ENCODE peak calls at places on chromosomes 4 and X, in four cellular contexts. G is upper lobe of left lung; I is IMR-90; T is stimulated activated naive B cell treated with anti-CD40 and anti-IgM and Interleukin-4, amounts not matched to agents 10 μg/mL and 1 μg/mL and 100 μg/mL, for 72 hours. S is an unnamed sample.

GRCh38 chr4:4791299-4791798 is 68.1 kb upstream of the MSX1 start:
- DNase-seq in G (no peak), I (peak), T (no peak), S (no peak)

GRCh38 chr4:78720994-78721677 is 55.0 kb upstream of the BMP2K start:
- DNase-seq in G (no peak), I (no peak), T (peak), S (no peak)

GRCh38 chr4:150381026-150381425 is 200.9 kb upstream of the MAB21L2 start:
- DNase-seq in G (no peak), I (no peak), T (no peak), S (no peak)

GRCh38 chrX:53654378-53654777 is 32.1 kb downstream of the HUWE1 start:
- DNase-seq in G (no peak), I (peak), T (no peak), S (no peak)

GRCh38 chr4:3263053-3263958 is 14.3 kb downstream of the MSANTD1 start:
- DNase-seq in G (peak), I (no peak), T (no peak), S (no peak)

GRCh38 chrX:723781-724180 is 93.2 kb downstream of the SHOX start:
- DNase-seq in G (no peak), I (no peak), T (no peak), S (no peak)

GRCh38 chr4:76240236-76240635 is 11.3 kb upstream of the FAM47E start:
- DNase-seq in G (no peak), I (no peak), T (no peak), S (no peak)

GRCh38 chr4:86034616-86035015 is 325.2 kb downstream of the MAPK10 start:
- DNase-seq in G (no peak), I (no peak), T (no peak), S (no peak)

GRCh38 chr4:143335979-143336827 is 473 bp upstream of the GAB1 start:
- DNase-seq in G (peak), I (peak), T (peak), S (no peak)

GRCh38 chrX:118594697-118595420 is 99.2 kb downstream of the DOCK11 start:
- DNase-seq in G (no peak), I (no peak), T (no peak), S (no peak)

GRCh38 chr4:184383497-184384055 is 90.8 kb downstream of the IRF2 start:
- DNase-seq in G (peak), I (peak), T (no peak), S (peak)

GRCh38 chrX:129931411-129932136 is 25.6 kb downstream of the UTP14A start:
- DNase-seq in G (peak), I (peak), T (peak), S (peak)

GRCh38 chrX:97238632-97239031 is 354.9 kb downstream of the RPA4 start:
- DNase-seq in G (no peak), I (peak), T (no peak), S (peak)

GRCh38 chr4:3649491-3649890 is 116.7 kb upstream of the ADRA2C start:
- DNase-seq in G (no peak), I (no peak), T (no peak), S (no peak)

GRCh38 chr4:187656953-187657352 is 338.6 kb upstream of the ZFP42 start:
- DNase-seq in G (no peak), I (peak), T (no peak), S (no peak)

GRCh38 chrX:148501121-148502066 is 977 bp downstream of the AFF2 start:
- DNase-seq in G (no peak), I (no peak), T (peak), S (no peak)

GRCh38 chr4:186587416-186588018 is 32.1 kb upstream of the MTNR1A start:
- DNase-seq in G (peak), I (peak), T (no peak), S (no peak)

GRCh38 chr4:96194993-96195392 is 355.1 kb downstream of the PDHA2 start:
- DNase-seq in G (no peak), I (no peak), T (no peak), S (no peak)

GRCh38 chr4:62429297-62429696 is 1229.2 kb downstream of the ADGRL3 start:
- DNase-seq in G (no peak), I (no peak), T (no peak), S (no peak)

GRCh38 chr4:144709793-144710525 is 64.0 kb downstream of the HHIP start:
- DNase-seq in G (no peak), I (peak), T (no peak), S (peak)

GRCh38 chr4:103626296-103626695 is 93.5 kb downstream of the TACR3 start:
- DNase-seq in G (no peak), I (no peak), T (no peak), S (no peak)